ENCODE peak calls at places on chromosomes 1 and 21, in nine cellular contexts. F is erythroblast; S is progenitor cell of endocrine pancreas; E is ACHN; X is stimulated activated CD8-positive, alpha-beta memory T cell treated with anti-CD3 and anti-CD28 coated beads, Interleukin-4, amount 100 ng/mL, for 4 hours; Y is Peyer's patch; Q is nephron progenitor cell; H is H54; Z is H4. G is an unnamed sample.

GRCh38 chr1:9822490-9822889 is 1.3 kb downstream of the CLSTN1 start:
- DNase-seq in Q (no peak), X (no peak), Z (no peak), F (no peak), S (no peak), Y (no peak), E (peak; percentile 29), H (no peak), G (no peak)

GRCh38 chr1:44034976-44035716 is 3.9 kb upstream of the SLC6A9 start:
- DNase-seq in Z (no peak), F (no peak), E (no peak), S (no peak), Y (no peak), H (no peak), Q (no peak), X (no peak), G (no peak)

GRCh38 chr1:72140222-72140621 is 142.1 kb downstream of the NEGR1 start:
- DNase-seq in Z (peak; percentile 8), Y (no peak), F (no peak), X (no peak), H (no peak), Q (no peak), E (peak; percentile 18), S (no peak), G (no peak)

GRCh38 chr1:85584264-85584781 is 3.8 kb downstream of the CCN1 start:
- DNase-seq in F (no peak), Y (no peak), Z (peak; percentile 65), S (no peak), X (no peak), Q (no peak), E (peak; percentile 95), H (no peak), G (no peak)

GRCh38 chr21:29170935-29171334 is 40.5 kb downstream of the MAP3K7CL start:
- DNase-seq in H (no peak), E (no peak), X (no peak), Z (no peak), Y (no peak), Q (no peak), S (no peak), F (no peak), G (no peak)

GRCh38 chr1:3614755-3615742 is 3.7 kb upstream of the MEGF6 start:
- DNase-seq in E (peak; percentile 26), F (peak; percentile 6), Y (no peak), H (no peak), Z (no peak), X (no peak), Q (peak; percentile 65), S (no peak), G (no peak)

GRCh38 chr21:34548782-34549376 is 36.9 kb upstream of the KCNE1 start:
- DNase-seq in X (no peak), Q (no peak), Y (no peak), F (no peak), E (no peak), H (no peak), S (no peak), Z (no peak), G (no peak)

GRCh38 chr1:204520834-204521709 is 4.9 kb downstream of the MDM4 start:
- DNase-seq in S (no peak), X (no peak), Q (no peak), F (peak; percentile 24), Z (peak; percentile 44), H (peak; percentile 35), E (peak; percentile 62), Y (no peak), G (no peak)

GRCh38 chr1:17098440-17099317 is 20.6 kb downstream of the PADI2 start:
- DNase-seq in Z (no peak), Y (no peak), H (no peak), F (no peak), X (no peak), S (no peak), Q (peak; percentile 26), E (peak; percentile 28), G (no peak)

GRCh38 chr1:27148591-27148990 is 6.3 kb downstream of the SLC9A1 start:
- DNase-seq in X (no peak), Q (no peak), S (no peak), E (no peak), Y (no peak), F (no peak), Z (no peak), H (no peak), G (no peak)

GRCh38 chr1:18111605-18112297 is 4.2 kb downstream of the IGSF21 start:
- DNase-seq in X (no peak), H (no peak), E (no peak), Z (no peak), F (no peak), Q (no peak), Y (no peak), S (no peak), G (no peak)

GRCh38 chr1:90417139-90417538 is 300.0 kb downstream of the BARHL2 start:
- DNase-seq in Z (peak; percentile 33), H (no peak), Y (no peak), X (no peak), F (no peak), Q (no peak), S (no peak), E (no peak), G (no peak)

GRCh38 chr1:45752441-45753052 is 2.1 kb upstream of the IPP start:
- DNase-seq in Q (no peak), Z (no peak), E (no peak), Y (no peak), F (no peak), H (no peak), X (no peak), S (no peak), G (no peak)

GRCh38 chr1:17274186-17275170 is 25.6 kb downstream of the PADI3 start:
- DNase-seq in Z (peak; percentile 49), F (peak; percentile 62), H (peak; percentile 41), E (peak; percentile 40), Q (peak; percentile 83), X (no peak), S (peak; percentile 47), Y (peak; percentile 78), G (peak; percentile 42)

GRCh38 chr1:92411511-92411910 is 75.2 kb downstream of the GFI1 start:
- DNase-seq in S (no peak), Y (no peak), F (no peak), Z (peak; percentile 10), X (no peak), Q (no peak), H (peak; percentile 9), E (no peak), G (no peak)

GRCh38 chr1:203671047-203671446 is 44.4 kb downstream of the ATP2B4 start:
- DNase-seq in X (no peak), H (no peak), Z (no peak), Q (no peak), F (no peak), S (no peak), E (no peak), Y (no peak), G (no peak)

GRCh38 chr1:37255111-37255795 is 219.1 kb upstream of the ZC3H12A start:
- DNase-seq in Y (no peak), X (no peak), Z (no peak), S (peak; percentile 79), F (peak; percentile 29), H (no peak), E (peak; percentile 44), Q (peak; percentile 97), G (no peak)

G was measured in HCT116.